ENCODE peak calls at places on chromosomes 1 and 21, in nine cellular contexts. S, Z, O, A, Q, K, M, G and V are unnamed samples.

GRCh38 chr1:1438531-1439381 is 3.3 kb downstream of the VWA1 start:
- DNase-seq in S (no peak), O (no peak), Z (no peak), G (no peak), A (no peak), K (no peak), Q (no peak), M (no peak), V (no peak)

GRCh38 chr21:37877888-37878684 is 38.2 kb downstream of the KCNJ6 start:
- DNase-seq in Q (no peak), O (no peak), A (no peak), S (no peak), Z (no peak), M (no peak), G (no peak), K (no peak), V (no peak)

GRCh38 chr1:180181048-180181447 is 26.4 kb downstream of the QSOX1 start:
- DNase-seq in Q (no peak), A (no peak), Z (peak; percentile 27), G (no peak), M (no peak), S (no peak), O (no peak), K (no peak), V (no peak)

GRCh38 chr1:180566048-180566447 is 7.3 kb downstream of the OVAAL start:
- DNase-seq in G (no peak), O (peak; percentile 36), M (no peak), K (no peak), A (no peak), Q (no peak), S (no peak), Z (no peak), V (no peak)

GRCh38 chr1:235883261-235883927 is 16.7 kb upstream of the LYST start:
- DNase-seq in G (peak; percentile 69), Q (no peak), O (no peak), A (peak; percentile 35), Z (peak; percentile 98), S (peak; percentile 76), M (peak; percentile 93), K (no peak), V (no peak)

GRCh38 chr21:14880922-14881321 is 183.9 kb downstream of the NRIP1 start:
- DNase-seq in O (no peak), Q (no peak), M (peak; percentile 83), A (no peak), G (no peak), S (no peak), K (no peak), Z (peak; percentile 75), V (no peak)

GRCh38 chr1:63746129-63746864 is 27.5 kb upstream of the ROR1 start:
- DNase-seq in S (no peak), O (peak; percentile 93), Z (peak; percentile 87), G (peak; percentile 63), M (peak; percentile 99), Q (no peak), A (no peak), K (no peak), V (peak; percentile 91)

GRCh38 chr1:207454046-207454964 is at the start of gene CR2:
- DNase-seq in M (no peak), Z (no peak), A (peak; percentile 36), S (peak; percentile 40), K (peak; percentile 32), Q (peak; percentile 58), G (no peak), O (no peak), V (peak; percentile 84)

GRCh38 chr1:24913274-24913604 is 16.8 kb downstream of the RUNX3 start:
- DNase-seq in Z (no peak), A (no peak), G (no peak), O (no peak), K (no peak), M (no peak), Q (no peak), S (no peak), V (no peak)

GRCh38 chr1:23548704-23549143 is 10.6 kb downstream of the ID3 start:
- DNase-seq in Z (peak; percentile 79), O (no peak), Q (no peak), S (no peak), M (no peak), K (no peak), A (no peak), G (no peak), V (peak; percentile 76)

GRCh38 chr1:66211521-66211920 is 322.4 kb upstream of the SGIP1 start:
- DNase-seq in Q (no peak), M (no peak), G (no peak), O (no peak), A (no peak), Z (peak; percentile 11), K (no peak), S (no peak), V (no peak)

GRCh38 chr1:110673805-110674336 is 869 bp downstream of the KCNA3 start:
- DNase-seq in M (no peak), Q (peak; percentile 33), S (no peak), G (no peak), K (no peak), O (no peak), A (no peak), Z (no peak), V (no peak)

GRCh38 chr1:159012495-159012894 is 2.8 kb downstream of the IFI16 start:
- DNase-seq in G (no peak), O (no peak), M (no peak), S (peak; percentile 42), Q (peak; percentile 53), A (no peak), Z (peak; percentile 49), K (no peak), V (no peak)

GRCh38 chr1:69191280-69191679 is 376.4 kb upstream of the LRRC7 start:
- DNase-seq in G (no peak), A (peak; percentile 97), K (no peak), O (no peak), M (no peak), Q (no peak), Z (peak; percentile 10), S (no peak), V (no peak)

GRCh38 chr1:15764269-15764764 is 5.7 kb downstream of the FBLIM1 start:
- DNase-seq in K (no peak), S (peak; percentile 93), M (no peak), A (no peak), Z (no peak), G (no peak), Q (no peak), O (no peak), V (peak; percentile 52)